ENCODE peak calls at places on chromosome 1, in ten cellular contexts. One of them, this sample, is unnamed.

GRCh38 chr1:203592156-203592555 is 34.5 kb upstream of the ATP2B4 start:
- DNase-seq in brain microvascular endothelial cell: no peak
- DNase-seq in tibial artery: no peak
- DNase-seq in GM03348: no peak
- DNase-seq in KG1: no peak
- DNase-seq in stomach: no peak
- DNase-seq in memory B cell: no peak
- DNase-seq in IMR-90: peak
- DNase-seq in kidney tubule cell: no peak
- DNase-seq in astrocyte of the cerebellum: no peak
- DNase-seq in this sample: no peak

GRCh38 chr1:93680121-93681094 is 1.2 kb downstream of the BCAR3 start:
- DNase-seq in memory B cell: peak
- DNase-seq in stomach: peak
- DNase-seq in KG1: no peak
- DNase-seq in brain microvascular endothelial cell: peak
- DNase-seq in tibial artery: peak
- DNase-seq in astrocyte of the cerebellum: no peak
- DNase-seq in GM03348: peak
- DNase-seq in kidney tubule cell: peak
- DNase-seq in IMR-90: peak
- DNase-seq in this sample: peak

GRCh38 chr1:205351984-205352713 is 4.6 kb downstream of the KLHDC8A start:
- DNase-seq in stomach: peak
- DNase-seq in kidney tubule cell: peak
- DNase-seq in brain microvascular endothelial cell: no peak
- DNase-seq in IMR-90: peak
- DNase-seq in KG1: no peak
- DNase-seq in memory B cell: no peak
- DNase-seq in tibial artery: no peak
- DNase-seq in GM03348: no peak
- DNase-seq in astrocyte of the cerebellum: no peak
- DNase-seq in this sample: peak

GRCh38 chr1:100277866-100278265 is 11.8 kb downstream of the RTCA start:
- DNase-seq in brain microvascular endothelial cell: no peak
- DNase-seq in tibial artery: no peak
- DNase-seq in kidney tubule cell: no peak
- DNase-seq in memory B cell: no peak
- DNase-seq in astrocyte of the cerebellum: no peak
- DNase-seq in IMR-90: no peak
- DNase-seq in GM03348: no peak
- DNase-seq in KG1: no peak
- DNase-seq in stomach: no peak
- DNase-seq in this sample: no peak

GRCh38 chr1:32742132-32742947 is 39.8 kb upstream of the SYNC start:
- DNase-seq in GM03348: peak
- DNase-seq in stomach: peak
- DNase-seq in KG1: no peak
- DNase-seq in brain microvascular endothelial cell: no peak
- DNase-seq in tibial artery: no peak
- DNase-seq in IMR-90: no peak
- DNase-seq in memory B cell: no peak
- DNase-seq in kidney tubule cell: peak
- DNase-seq in astrocyte of the cerebellum: no peak
- DNase-seq in this sample: no peak

GRCh38 chr1:205812271-205812877 is 624 bp downstream of the SLC41A1 start:
- DNase-seq in GM03348: peak
- DNase-seq in memory B cell: peak
- DNase-seq in tibial artery: peak
- DNase-seq in IMR-90: peak
- DNase-seq in astrocyte of the cerebellum: no peak
- DNase-seq in brain microvascular endothelial cell: no peak
- DNase-seq in KG1: no peak
- DNase-seq in kidney tubule cell: no peak
- DNase-seq in stomach: no peak
- DNase-seq in this sample: no peak

GRCh38 chr1:117173006-117173405 is 37.7 kb downstream of the VTCN1 start:
- DNase-seq in stomach: no peak
- DNase-seq in IMR-90: no peak
- DNase-seq in kidney tubule cell: peak
- DNase-seq in KG1: no peak
- DNase-seq in GM03348: no peak
- DNase-seq in tibial artery: no peak
- DNase-seq in memory B cell: no peak
- DNase-seq in brain microvascular endothelial cell: no peak
- DNase-seq in astrocyte of the cerebellum: no peak
- DNase-seq in this sample: no peak

GRCh38 chr1:88877911-88878310 is 13.5 kb downstream of the GTF2B start:
- DNase-seq in stomach: no peak
- DNase-seq in memory B cell: no peak
- DNase-seq in tibial artery: no peak
- DNase-seq in GM03348: no peak
- DNase-seq in KG1: no peak
- DNase-seq in astrocyte of the cerebellum: no peak
- DNase-seq in brain microvascular endothelial cell: no peak
- DNase-seq in IMR-90: no peak
- DNase-seq in kidney tubule cell: no peak
- DNase-seq in this sample: no peak

GRCh38 chr1:223759273-223759672 is 46.9 kb downstream of the CAPN2 start:
- DNase-seq in stomach: no peak
- DNase-seq in brain microvascular endothelial cell: no peak
- DNase-seq in GM03348: no peak
- DNase-seq in kidney tubule cell: no peak
- DNase-seq in astrocyte of the cerebellum: no peak
- DNase-seq in KG1: no peak
- DNase-seq in memory B cell: no peak
- DNase-seq in tibial artery: no peak
- DNase-seq in IMR-90: no peak
- DNase-seq in this sample: no peak

GRCh38 chr1:110133436-110133835 is 16.9 kb upstream of the SLC6A17 start:
- DNase-seq in IMR-90: no peak
- DNase-seq in stomach: no peak
- DNase-seq in astrocyte of the cerebellum: no peak
- DNase-seq in memory B cell: no peak
- DNase-seq in kidney tubule cell: no peak
- DNase-seq in GM03348: peak
- DNase-seq in KG1: no peak
- DNase-seq in brain microvascular endothelial cell: no peak
- DNase-seq in tibial artery: no peak
- DNase-seq in this sample: no peak

GRCh38 chr1:65688848-65689247 is 103.8 kb upstream of the PDE4B start:
- DNase-seq in stomach: no peak
- DNase-seq in kidney tubule cell: no peak
- DNase-seq in brain microvascular endothelial cell: no peak
- DNase-seq in memory B cell: no peak
- DNase-seq in astrocyte of the cerebellum: no peak
- DNase-seq in KG1: no peak
- DNase-seq in tibial artery: no peak
- DNase-seq in GM03348: no peak
- DNase-seq in IMR-90: no peak
- DNase-seq in this sample: no peak

GRCh38 chr1:186985889-186986491 is 157.2 kb downstream of the PLA2G4A start:
- DNase-seq in IMR-90: peak
- DNase-seq in memory B cell: peak
- DNase-seq in GM03348: peak
- DNase-seq in KG1: peak
- DNase-seq in astrocyte of the cerebellum: peak
- DNase-seq in brain microvascular endothelial cell: peak
- DNase-seq in tibial artery: no peak
- DNase-seq in stomach: no peak
- DNase-seq in kidney tubule cell: peak
- DNase-seq in this sample: peak

GRCh38 chr1:204407314-204407971 is 4.2 kb downstream of the PPP1R15B start:
- DNase-seq in GM03348: no peak
- DNase-seq in tibial artery: no peak
- DNase-seq in kidney tubule cell: no peak
- DNase-seq in KG1: no peak
- DNase-seq in brain microvascular endothelial cell: no peak
- DNase-seq in stomach: no peak
- DNase-seq in memory B cell: no peak
- DNase-seq in astrocyte of the cerebellum: no peak
- DNase-seq in IMR-90: no peak
- DNase-seq in this sample: no peak

GRCh38 chr1:63601061-63601460 is 7.8 kb downstream of the PGM1 start:
- DNase-seq in memory B cell: no peak
- DNase-seq in GM03348: no peak
- DNase-seq in IMR-90: no peak
- DNase-seq in KG1: no peak
- DNase-seq in tibial artery: no peak
- DNase-seq in astrocyte of the cerebellum: no peak
- DNase-seq in brain microvascular endothelial cell: no peak
- DNase-seq in kidney tubule cell: no peak
- DNase-seq in stomach: no peak
- DNase-seq in this sample: no peak

GRCh38 chr1:88773540-88774150 is 89.6 kb downstream of the PKN2 start:
- DNase-seq in kidney tubule cell: peak
- DNase-seq in memory B cell: no peak
- DNase-seq in GM03348: no peak
- DNase-seq in tibial artery: no peak
- DNase-seq in brain microvascular endothelial cell: peak
- DNase-seq in stomach: no peak
- DNase-seq in IMR-90: peak
- DNase-seq in astrocyte of the cerebellum: peak
- DNase-seq in KG1: no peak
- DNase-seq in this sample: peak

GRCh38 chr1:199404976-199405375 is 622.5 kb upstream of the NR5A2 start:
- DNase-seq in brain microvascular endothelial cell: no peak
- DNase-seq in GM03348: no peak
- DNase-seq in IMR-90: peak
- DNase-seq in memory B cell: no peak
- DNase-seq in tibial artery: no peak
- DNase-seq in astrocyte of the cerebellum: peak
- DNase-seq in KG1: no peak
- DNase-seq in stomach: no peak
- DNase-seq in kidney tubule cell: no peak
- DNase-seq in this sample: no peak

GRCh38 chr1:196527941-196528340 is 80.3 kb downstream of the KCNT2 start:
- DNase-seq in GM03348: peak
- DNase-seq in tibial artery: no peak
- DNase-seq in memory B cell: no peak
- DNase-seq in KG1: no peak
- DNase-seq in astrocyte of the cerebellum: no peak
- DNase-seq in brain microvascular endothelial cell: no peak
- DNase-seq in kidney tubule cell: no peak
- DNase-seq in stomach: no peak
- DNase-seq in IMR-90: no peak
- DNase-seq in this sample: no peak

GRCh38 chr1:78607944-78608343 is 12.3 kb upstream of the IFI44L start:
- DNase-seq in IMR-90: no peak
- DNase-seq in KG1: no peak
- DNase-seq in memory B cell: no peak
- DNase-seq in GM03348: no peak
- DNase-seq in kidney tubule cell: no peak
- DNase-seq in stomach: no peak
- DNase-seq in brain microvascular endothelial cell: no peak
- DNase-seq in astrocyte of the cerebellum: no peak
- DNase-seq in tibial artery: no peak
- DNase-seq in this sample: no peak

GRCh38 chr1:156586892-156587477 is 4.6 kb upstream of the NAXE start:
- DNase-seq in brain microvascular endothelial cell: no peak
- DNase-seq in memory B cell: no peak
- DNase-seq in kidney tubule cell: no peak
- DNase-seq in KG1: no peak
- DNase-seq in stomach: no peak
- DNase-seq in tibial artery: no peak
- DNase-seq in IMR-90: no peak
- DNase-seq in GM03348: no peak
- DNase-seq in astrocyte of the cerebellum: no peak
- DNase-seq in this sample: peak

GRCh38 chr1:31348449-31348848 is 24.4 kb downstream of the FABP3 start:
- DNase-seq in KG1: no peak
- DNase-seq in astrocyte of the cerebellum: no peak
- DNase-seq in IMR-90: no peak
- DNase-seq in kidney tubule cell: no peak
- DNase-seq in stomach: no peak
- DNase-seq in brain microvascular endothelial cell: no peak
- DNase-seq in tibial artery: no peak
- DNase-seq in GM03348: no peak
- DNase-seq in memory B cell: no peak
- DNase-seq in this sample: no peak

GRCh38 chr1:36622741-36623648 is 140.3 kb upstream of the CSF3R start:
- DNase-seq in GM03348: no peak
- DNase-seq in brain microvascular endothelial cell: no peak
- DNase-seq in stomach: peak
- DNase-seq in memory B cell: no peak
- DNase-seq in KG1: peak
- DNase-seq in tibial artery: no peak
- DNase-seq in astrocyte of the cerebellum: no peak
- DNase-seq in IMR-90: no peak
- DNase-seq in kidney tubule cell: peak
- DNase-seq in this sample: no peak

GRCh38 chr1:229855999-229856650 is 210.9 kb upstream of the GALNT2 start:
- DNase-seq in brain microvascular endothelial cell: no peak
- DNase-seq in IMR-90: no peak
- DNase-seq in kidney tubule cell: no peak
- DNase-seq in tibial artery: peak
- DNase-seq in memory B cell: peak
- DNase-seq in stomach: no peak
- DNase-seq in KG1: peak
- DNase-seq in GM03348: peak
- DNase-seq in astrocyte of the cerebellum: no peak
- DNase-seq in this sample: no peak

GRCh38 chr1:64664287-64664686 is 80.6 kb upstream of the RAVER2 start:
- DNase-seq in GM03348: no peak
- DNase-seq in astrocyte of the cerebellum: no peak
- DNase-seq in brain microvascular endothelial cell: no peak
- DNase-seq in tibial artery: no peak
- DNase-seq in kidney tubule cell: no peak
- DNase-seq in KG1: no peak
- DNase-seq in stomach: no peak
- DNase-seq in IMR-90: no peak
- DNase-seq in memory B cell: no peak
- DNase-seq in this sample: no peak

GRCh38 chr1:153697191-153697872 is 18.8 kb downstream of the NPR1 start:
- DNase-seq in IMR-90: no peak
- DNase-seq in kidney tubule cell: peak
- DNase-seq in brain microvascular endothelial cell: no peak
- DNase-seq in KG1: no peak
- DNase-seq in stomach: no peak
- DNase-seq in memory B cell: no peak
- DNase-seq in astrocyte of the cerebellum: no peak
- DNase-seq in tibial artery: peak
- DNase-seq in GM03348: peak
- DNase-seq in this sample: peak

GRCh38 chr1:46005594-46005993 is 126.8 kb downstream of the PIK3R3 start:
- DNase-seq in stomach: no peak
- DNase-seq in kidney tubule cell: no peak
- DNase-seq in memory B cell: no peak
- DNase-seq in brain microvascular endothelial cell: no peak
- DNase-seq in KG1: no peak
- DNase-seq in IMR-90: no peak
- DNase-seq in GM03348: no peak
- DNase-seq in tibial artery: no peak
- DNase-seq in astrocyte of the cerebellum: no peak
- DNase-seq in this sample: no peak

GRCh38 chr1:109931189-109931672 is 20.6 kb downstream of the CSF1 start:
- DNase-seq in kidney tubule cell: peak
- DNase-seq in GM03348: peak
- DNase-seq in memory B cell: no peak
- DNase-seq in IMR-90: peak
- DNase-seq in tibial artery: peak
- DNase-seq in stomach: peak
- DNase-seq in brain microvascular endothelial cell: peak
- DNase-seq in KG1: no peak
- DNase-seq in astrocyte of the cerebellum: peak
- DNase-seq in this sample: no peak

GRCh38 chr1:181136738-181137122 is 48.2 kb downstream of the IER5 start:
- DNase-seq in tibial artery: no peak
- DNase-seq in stomach: no peak
- DNase-seq in memory B cell: no peak
- DNase-seq in astrocyte of the cerebellum: no peak
- DNase-seq in kidney tubule cell: no peak
- DNase-seq in brain microvascular endothelial cell: no peak
- DNase-seq in GM03348: no peak
- DNase-seq in KG1: no peak
- DNase-seq in IMR-90: no peak
- DNase-seq in this sample: no peak

GRCh38 chr1:55143686-55144085 is 71.5 kb downstream of the USP24 start:
- DNase-seq in tibial artery: no peak
- DNase-seq in GM03348: no peak
- DNase-seq in kidney tubule cell: peak
- DNase-seq in stomach: no peak
- DNase-seq in IMR-90: no peak
- DNase-seq in brain microvascular endothelial cell: no peak
- DNase-seq in memory B cell: no peak
- DNase-seq in astrocyte of the cerebellum: no peak
- DNase-seq in KG1: no peak
- DNase-seq in this sample: no peak